ENCODE peak calls at places on chromosomes 7 and 10, in eight cellular contexts. One of them, this sample, is unnamed.
A peak's percentile ranks its signal among the peaks of the same experiment; 100 is the strongest.

GRCh38 chr10:119139464-119140067 is 25.9 kb downstream of the SFXN4 start:
- DNase-seq in CD8-positive, alpha-beta memory T cell: peak; percentile 29
- DNase-seq in adrenal gland: no peak
- DNase-seq in naive thymus-derived CD4-positive, alpha-beta T cell: peak; percentile 51
- DNase-seq in astrocyte: no peak
- DNase-seq in HCT116: peak; percentile 16
- DNase-seq in Karpas-422: peak; percentile 83
- DNase-seq in ovary: no peak
- DNase-seq in this sample: peak; percentile 69

GRCh38 chr10:95229724-95230627 is 35.9 kb downstream of the ACSM6 start:
- DNase-seq in adrenal gland: no peak
- DNase-seq in astrocyte: peak; percentile 98
- DNase-seq in naive thymus-derived CD4-positive, alpha-beta T cell: no peak
- DNase-seq in HCT116: peak; percentile 78
- DNase-seq in Karpas-422: no peak
- DNase-seq in CD8-positive, alpha-beta memory T cell: no peak
- DNase-seq in ovary: no peak
- DNase-seq in this sample: no peak

GRCh38 chr7:30974605-30975256 is 11.0 kb downstream of the GHRHR start:
- DNase-seq in Karpas-422: peak; percentile 83
- DNase-seq in naive thymus-derived CD4-positive, alpha-beta T cell: no peak
- DNase-seq in HCT116: peak; percentile 46
- DNase-seq in CD8-positive, alpha-beta memory T cell: no peak
- DNase-seq in adrenal gland: no peak
- DNase-seq in astrocyte: peak; percentile 18
- DNase-seq in ovary: no peak
- DNase-seq in this sample: peak; percentile 80

GRCh38 chr7:112874909-112875308 is 84.7 kb upstream of the TMEM168 start:
- DNase-seq in ovary: no peak
- DNase-seq in adrenal gland: no peak
- DNase-seq in naive thymus-derived CD4-positive, alpha-beta T cell: no peak
- DNase-seq in astrocyte: peak; percentile 41
- DNase-seq in HCT116: no peak
- DNase-seq in CD8-positive, alpha-beta memory T cell: no peak
- DNase-seq in Karpas-422: no peak
- DNase-seq in this sample: no peak

GRCh38 chr10:22316286-22317120 is at the start of gene COMMD3:
- DNase-seq in astrocyte: peak; percentile 80
- DNase-seq in naive thymus-derived CD4-positive, alpha-beta T cell: peak; percentile 80
- DNase-seq in HCT116: no peak
- DNase-seq in ovary: peak; percentile 87
- DNase-seq in adrenal gland: peak; percentile 87
- DNase-seq in CD8-positive, alpha-beta memory T cell: peak; percentile 77
- DNase-seq in Karpas-422: peak; percentile 90
- DNase-seq in this sample: peak; percentile 85

GRCh38 chr7:23013715-23014649 is at the start of gene HYCC1:
- DNase-seq in CD8-positive, alpha-beta memory T cell: peak; percentile 99
- DNase-seq in Karpas-422: peak; percentile 99
- DNase-seq in HCT116: peak; percentile 98
- DNase-seq in astrocyte: peak; percentile 93
- DNase-seq in ovary: peak; percentile 97
- DNase-seq in adrenal gland: peak; percentile 98
- DNase-seq in naive thymus-derived CD4-positive, alpha-beta T cell: peak; percentile 100
- DNase-seq in this sample: peak; percentile 100

GRCh38 chr10:45441239-45441638 is 67.2 kb downstream of the ALOX5 start:
- DNase-seq in ovary: no peak
- DNase-seq in astrocyte: no peak
- DNase-seq in naive thymus-derived CD4-positive, alpha-beta T cell: no peak
- DNase-seq in adrenal gland: no peak
- DNase-seq in Karpas-422: no peak
- DNase-seq in HCT116: no peak
- DNase-seq in CD8-positive, alpha-beta memory T cell: no peak
- DNase-seq in this sample: no peak

GRCh38 chr7:12674861-12675260 is 12.6 kb upstream of the ARL4A start:
- DNase-seq in CD8-positive, alpha-beta memory T cell: peak; percentile 63
- DNase-seq in Karpas-422: peak; percentile 67
- DNase-seq in HCT116: no peak
- DNase-seq in naive thymus-derived CD4-positive, alpha-beta T cell: peak; percentile 51
- DNase-seq in ovary: no peak
- DNase-seq in adrenal gland: peak; percentile 47
- DNase-seq in astrocyte: no peak
- DNase-seq in this sample: no peak

GRCh38 chr7:18408461-18408860 is 87.1 kb upstream of the HDAC9 start:
- DNase-seq in HCT116: no peak
- DNase-seq in Karpas-422: no peak
- DNase-seq in CD8-positive, alpha-beta memory T cell: no peak
- DNase-seq in ovary: no peak
- DNase-seq in naive thymus-derived CD4-positive, alpha-beta T cell: no peak
- DNase-seq in adrenal gland: no peak
- DNase-seq in astrocyte: peak; percentile 91
- DNase-seq in this sample: no peak

GRCh38 chr7:101308245-101309085 is 13.1 kb downstream of the IFT22 start:
- DNase-seq in ovary: peak; percentile 33
- DNase-seq in naive thymus-derived CD4-positive, alpha-beta T cell: peak; percentile 7
- DNase-seq in astrocyte: peak; percentile 3
- DNase-seq in Karpas-422: no peak
- DNase-seq in HCT116: no peak
- DNase-seq in CD8-positive, alpha-beta memory T cell: no peak
- DNase-seq in adrenal gland: no peak
- DNase-seq in this sample: peak; percentile 81

GRCh38 chr7:84492565-84493034 is 298.0 kb upstream of the SEMA3A start:
- DNase-seq in Karpas-422: no peak
- DNase-seq in astrocyte: no peak
- DNase-seq in ovary: no peak
- DNase-seq in naive thymus-derived CD4-positive, alpha-beta T cell: no peak
- DNase-seq in HCT116: no peak
- DNase-seq in CD8-positive, alpha-beta memory T cell: no peak
- DNase-seq in adrenal gland: no peak
- DNase-seq in this sample: no peak

GRCh38 chr10:130422366-130423324 is 286.5 kb downstream of the GLRX3 start:
- DNase-seq in HCT116: no peak
- DNase-seq in ovary: no peak
- DNase-seq in Karpas-422: no peak
- DNase-seq in astrocyte: no peak
- DNase-seq in naive thymus-derived CD4-positive, alpha-beta T cell: no peak
- DNase-seq in adrenal gland: no peak
- DNase-seq in CD8-positive, alpha-beta memory T cell: no peak
- DNase-seq in this sample: peak; percentile 4

GRCh38 chr7:106337754-106338153 is 53.0 kb upstream of the NAMPT start:
- DNase-seq in adrenal gland: no peak
- DNase-seq in Karpas-422: no peak
- DNase-seq in naive thymus-derived CD4-positive, alpha-beta T cell: no peak
- DNase-seq in ovary: no peak
- DNase-seq in CD8-positive, alpha-beta memory T cell: no peak
- DNase-seq in HCT116: no peak
- DNase-seq in astrocyte: no peak
- DNase-seq in this sample: no peak

GRCh38 chr7:64651632-64652165 is 14.2 kb upstream of the ZNF107 start:
- DNase-seq in astrocyte: no peak
- DNase-seq in ovary: no peak
- DNase-seq in adrenal gland: no peak
- DNase-seq in Karpas-422: peak; percentile 57
- DNase-seq in HCT116: no peak
- DNase-seq in CD8-positive, alpha-beta memory T cell: no peak
- DNase-seq in naive thymus-derived CD4-positive, alpha-beta T cell: no peak
- DNase-seq in this sample: no peak

GRCh38 chr10:129744134-129744895 is 219.8 kb downstream of the EBF3 start:
- DNase-seq in Karpas-422: no peak
- DNase-seq in ovary: no peak
- DNase-seq in HCT116: no peak
- DNase-seq in adrenal gland: no peak
- DNase-seq in astrocyte: no peak
- DNase-seq in naive thymus-derived CD4-positive, alpha-beta T cell: no peak
- DNase-seq in CD8-positive, alpha-beta memory T cell: no peak
- DNase-seq in this sample: peak; percentile 33

DNA sequence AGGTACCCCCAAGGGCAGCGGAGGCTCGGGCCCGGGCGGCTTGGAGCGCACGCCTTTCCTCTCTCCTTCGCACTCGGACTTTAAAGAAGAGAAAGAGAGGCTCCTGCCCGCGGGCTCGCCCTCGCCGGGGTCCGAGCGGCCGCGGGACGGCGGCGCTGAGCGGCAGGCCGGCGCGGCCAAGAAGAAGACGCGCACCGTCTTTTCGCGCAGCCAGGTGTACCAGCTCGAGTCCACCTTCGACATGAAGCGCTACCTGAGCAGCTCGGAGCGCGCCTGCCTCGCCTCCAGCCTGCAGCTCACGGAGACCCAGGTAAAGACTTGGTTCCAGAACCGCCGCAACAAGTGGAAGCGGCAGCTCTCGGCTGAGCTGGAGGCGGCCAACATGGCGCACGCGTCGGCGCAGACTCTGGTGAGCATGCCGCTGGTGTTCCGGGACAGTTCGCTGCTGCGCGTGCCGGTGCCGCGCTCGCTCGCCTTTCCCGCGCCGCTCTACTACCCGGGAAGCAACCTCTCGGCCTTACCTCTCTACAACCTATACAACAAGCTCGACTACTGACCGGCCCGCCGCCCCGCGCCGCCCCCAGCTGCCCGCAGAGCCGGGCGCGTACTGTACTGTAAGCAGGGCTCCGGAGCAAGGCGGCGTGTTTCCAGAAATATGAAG is 1.8 kb downstream of the HMX2 start:
- DNase-seq in Karpas-422: no peak
- DNase-seq in HCT116: no peak
- DNase-seq in naive thymus-derived CD4-positive, alpha-beta T cell: no peak
- DNase-seq in adrenal gland: no peak
- DNase-seq in ovary: no peak
- DNase-seq in CD8-positive, alpha-beta memory T cell: no peak
- DNase-seq in astrocyte: peak; percentile 23
- DNase-seq in this sample: no peak
- H3K4me1 ChIP-seq in Karpas-422: peaks cover 13% of the 10 kb centered on the region
- H3K4me1 ChIP-seq in HCT116: no peaks in the 10 kb centered on the region
- H3K4me1 ChIP-seq in naive thymus-derived CD4-positive, alpha-beta T cell: peaks cover 33% of the 10 kb centered on the region
- H3K4me1 ChIP-seq in adrenal gland: peaks cover 32% of the 10 kb centered on the region
- H3K4me1 ChIP-seq in ovary: peaks cover 2% of the 10 kb centered on the region
- H3K4me1 ChIP-seq in CD8-positive, alpha-beta memory T cell: peaks cover 71% of the 10 kb centered on the region
- H3K4me1 ChIP-seq in astrocyte: peaks cover 5% of the 10 kb centered on the region
- H3K4me1 ChIP-seq in this sample: peaks cover 36% of the 10 kb centered on the region

GRCh38 chr10:79342811-79343541 is 4.3 kb upstream of the PPIF start:
- DNase-seq in CD8-positive, alpha-beta memory T cell: no peak
- DNase-seq in adrenal gland: peak; percentile 13
- DNase-seq in HCT116: no peak
- DNase-seq in Karpas-422: no peak
- DNase-seq in astrocyte: no peak
- DNase-seq in ovary: peak; percentile 17
- DNase-seq in naive thymus-derived CD4-positive, alpha-beta T cell: no peak
- DNase-seq in this sample: no peak
- H3K4me1 ChIP-seq in CD8-positive, alpha-beta memory T cell: peaks cover 16% of the 10 kb centered on the region
- H3K4me1 ChIP-seq in adrenal gland: peaks cover 33% of the 10 kb centered on the region
- H3K4me1 ChIP-seq in HCT116: peaks cover 7% of the 10 kb centered on the region
- H3K4me1 ChIP-seq in Karpas-422: peaks cover 18% of the 10 kb centered on the region
- H3K4me1 ChIP-seq in astrocyte: peaks cover 3% of the 10 kb centered on the region
- H3K4me1 ChIP-seq in ovary: peaks cover 2% of the 10 kb centered on the region
- H3K4me1 ChIP-seq in naive thymus-derived CD4-positive, alpha-beta T cell: peaks cover 4% of the 10 kb centered on the region
- H3K4me1 ChIP-seq in this sample: peaks cover 4% of the 10 kb centered on the region

DNA sequence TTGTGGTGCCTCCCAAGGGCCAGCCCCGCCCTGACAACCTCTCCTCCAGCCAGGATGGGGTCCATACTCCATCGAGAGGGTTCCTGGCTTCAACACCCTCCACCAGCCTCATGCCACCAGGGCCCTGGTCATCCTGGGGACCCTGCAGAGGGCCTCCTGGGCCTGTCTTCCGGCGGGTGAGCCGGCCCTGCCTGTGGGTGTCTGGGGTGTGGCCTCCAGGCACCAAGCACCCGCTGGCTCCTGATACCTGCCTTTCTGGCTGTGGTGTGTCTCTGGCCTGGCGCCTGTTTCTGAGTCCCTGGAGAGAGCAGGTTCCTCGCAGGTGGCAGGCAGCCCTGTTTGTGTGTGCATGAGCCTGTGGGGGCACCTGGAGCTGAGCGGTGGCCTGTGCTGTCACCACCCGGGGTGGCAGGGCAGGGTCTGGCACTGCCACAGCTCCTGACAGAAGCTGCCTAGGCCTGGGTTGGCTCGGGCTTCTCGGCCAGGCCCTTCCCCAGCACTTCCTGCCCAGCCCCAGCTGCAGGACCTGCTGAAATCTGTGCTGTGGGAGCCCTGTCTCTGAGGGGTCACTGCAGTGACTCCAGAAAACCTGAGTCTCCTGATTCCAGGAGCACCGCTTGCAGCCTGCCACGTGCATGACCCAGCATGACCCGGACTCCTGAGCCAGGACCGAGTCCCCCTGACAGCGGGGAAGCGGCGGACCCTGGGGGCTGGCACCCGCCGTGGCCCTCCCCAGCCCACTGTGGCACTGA is 18.4 kb downstream of the ADAM8 start:
- DNase-seq in CD8-positive, alpha-beta memory T cell: peak; percentile 32
- DNase-seq in HCT116: no peak
- DNase-seq in adrenal gland: no peak
- DNase-seq in Karpas-422: peak; percentile 70
- DNase-seq in ovary: no peak
- DNase-seq in astrocyte: no peak
- DNase-seq in naive thymus-derived CD4-positive, alpha-beta T cell: peak; percentile 46
- DNase-seq in this sample: peak; percentile 43
- H3K4me1 ChIP-seq in CD8-positive, alpha-beta memory T cell: peaks cover 58% of the 10 kb centered on the region
- H3K4me1 ChIP-seq in HCT116: peaks cover 40% of the 10 kb centered on the region
- H3K4me1 ChIP-seq in adrenal gland: peaks cover 62% of the 10 kb centered on the region
- H3K4me1 ChIP-seq in Karpas-422: peaks cover 35% of the 10 kb centered on the region
- H3K4me1 ChIP-seq in ovary: peaks cover 28% of the 10 kb centered on the region
- H3K4me1 ChIP-seq in astrocyte: peaks cover 35% of the 10 kb centered on the region
- H3K4me1 ChIP-seq in naive thymus-derived CD4-positive, alpha-beta T cell: peaks cover 41% of the 10 kb centered on the region
- H3K4me1 ChIP-seq in this sample: peaks cover 7% of the 10 kb centered on the region

GRCh38 chr7:114939484-114940097 is 17.7 kb downstream of the MDFIC start:
- DNase-seq in CD8-positive, alpha-beta memory T cell: no peak
- DNase-seq in HCT116: no peak
- DNase-seq in adrenal gland: no peak
- DNase-seq in naive thymus-derived CD4-positive, alpha-beta T cell: no peak
- DNase-seq in Karpas-422: peak; percentile 64
- DNase-seq in ovary: no peak
- DNase-seq in astrocyte: no peak
- DNase-seq in this sample: no peak
- H3K4me1 ChIP-seq in CD8-positive, alpha-beta memory T cell: peaks cover 45% of the 10 kb centered on the region
- H3K4me1 ChIP-seq in HCT116: no peaks in the 10 kb centered on the region
- H3K4me1 ChIP-seq in adrenal gland: peaks cover 41% of the 10 kb centered on the region
- H3K4me1 ChIP-seq in naive thymus-derived CD4-positive, alpha-beta T cell: peaks cover 45% of the 10 kb centered on the region
- H3K4me1 ChIP-seq in Karpas-422: no peaks in the 10 kb centered on the region
- H3K4me1 ChIP-seq in ovary: no peaks in the 10 kb centered on the region
- H3K4me1 ChIP-seq in astrocyte: peaks cover 15% of the 10 kb centered on the region
- H3K4me1 ChIP-seq in this sample: no peaks in the 10 kb centered on the region

GRCh38 chr10:77524300-77524711 is 113.3 kb downstream of the KCNMA1 start:
- DNase-seq in ovary: no peak
- DNase-seq in HCT116: no peak
- DNase-seq in Karpas-422: no peak
- DNase-seq in naive thymus-derived CD4-positive, alpha-beta T cell: no peak
- DNase-seq in astrocyte: peak; percentile 91
- DNase-seq in adrenal gland: no peak
- DNase-seq in CD8-positive, alpha-beta memory T cell: no peak
- DNase-seq in this sample: no peak
- H3K4me1 ChIP-seq in ovary: peaks cover 1% of the 10 kb centered on the region
- H3K4me1 ChIP-seq in HCT116: peaks cover 5% of the 10 kb centered on the region
- H3K4me1 ChIP-seq in Karpas-422: peaks cover 67% of the 10 kb centered on the region
- H3K4me1 ChIP-seq in naive thymus-derived CD4-positive, alpha-beta T cell: no peaks in the 10 kb centered on the region
- H3K4me1 ChIP-seq in astrocyte: peaks cover 20% of the 10 kb centered on the region
- H3K4me1 ChIP-seq in adrenal gland: no peaks in the 10 kb centered on the region
- H3K4me1 ChIP-seq in CD8-positive, alpha-beta memory T cell: no peaks in the 10 kb centered on the region
- H3K4me1 ChIP-seq in this sample: no peaks in the 10 kb centered on the region

DNA sequence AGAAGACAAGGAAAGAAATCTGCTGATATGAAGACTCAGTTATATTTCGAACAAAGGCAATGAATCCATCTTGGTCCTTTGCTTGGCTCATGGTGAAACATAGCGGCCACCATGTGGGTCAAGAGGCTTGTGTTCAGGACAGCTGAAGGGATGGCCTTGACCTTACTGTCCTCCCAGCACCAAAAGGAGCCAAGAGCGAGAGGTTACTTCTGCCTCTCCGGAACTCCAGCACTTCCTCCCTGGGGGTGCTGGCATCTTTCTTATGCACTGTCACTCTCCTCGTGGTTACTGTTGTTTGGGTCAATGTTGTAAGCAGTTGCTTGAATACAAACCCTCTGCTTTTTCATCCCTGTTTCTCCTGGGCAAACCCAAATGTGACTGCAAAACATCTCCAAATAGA is 100.6 kb downstream of the RBM20 start:
- DNase-seq in Karpas-422: no peak
- DNase-seq in adrenal gland: no peak
- DNase-seq in ovary: no peak
- DNase-seq in naive thymus-derived CD4-positive, alpha-beta T cell: no peak
- DNase-seq in HCT116: no peak
- DNase-seq in CD8-positive, alpha-beta memory T cell: no peak
- DNase-seq in astrocyte: no peak
- DNase-seq in this sample: no peak
- H3K4me1 ChIP-seq in Karpas-422: peaks cover 8% of the 10 kb centered on the region
- H3K4me1 ChIP-seq in adrenal gland: no peaks in the 10 kb centered on the region
- H3K4me1 ChIP-seq in ovary: no peaks in the 10 kb centered on the region
- H3K4me1 ChIP-seq in naive thymus-derived CD4-positive, alpha-beta T cell: no peaks in the 10 kb centered on the region
- H3K4me1 ChIP-seq in HCT116: peaks cover 2% of the 10 kb centered on the region
- H3K4me1 ChIP-seq in CD8-positive, alpha-beta memory T cell: peaks cover 50% of the 10 kb centered on the region
- H3K4me1 ChIP-seq in astrocyte: no peaks in the 10 kb centered on the region
- H3K4me1 ChIP-seq in this sample: no peaks in the 10 kb centered on the region